ENCODE peak calls at places on chromosomes 3 and 15, in nine cellular contexts. One of them, this sample, is unnamed.

GRCh38 chr15:69524850-69525249 is 72.2 kb downstream of the RPLP1 start:
- DNase-seq in tibial nerve: no peak
- DNase-seq in endothelial cell of umbilical vein: no peak
- DNase-seq in keratinocyte: no peak
- DNase-seq in uterus: no peak
- DNase-seq in pancreas: no peak
- DNase-seq in esophagus muscularis mucosa: no peak
- DNase-seq in astrocyte of the spinal cord: no peak
- DNase-seq in Calu3: no peak
- DNase-seq in this sample: no peak

GRCh38 chr15:84953136-84953535 is 28.5 kb upstream of the PDE8A start:
- DNase-seq in astrocyte of the spinal cord: no peak
- DNase-seq in endothelial cell of umbilical vein: no peak
- DNase-seq in uterus: no peak
- DNase-seq in esophagus muscularis mucosa: no peak
- DNase-seq in Calu3: no peak
- DNase-seq in keratinocyte: no peak
- DNase-seq in pancreas: no peak
- DNase-seq in tibial nerve: no peak
- DNase-seq in this sample: no peak

GRCh38 chr3:126983653-126984390 is 907 bp downstream of the PLXNA1 start:
- DNase-seq in tibial nerve: no peak
- DNase-seq in endothelial cell of umbilical vein: no peak
- DNase-seq in Calu3: peak
- DNase-seq in esophagus muscularis mucosa: no peak
- DNase-seq in keratinocyte: no peak
- DNase-seq in uterus: peak
- DNase-seq in pancreas: peak
- DNase-seq in astrocyte of the spinal cord: peak
- DNase-seq in this sample: peak

GRCh38 chr3:62184559-62184958 is 188.8 kb downstream of the FEZF2 start:
- DNase-seq in esophagus muscularis mucosa: no peak
- DNase-seq in tibial nerve: peak
- DNase-seq in endothelial cell of umbilical vein: no peak
- DNase-seq in pancreas: no peak
- DNase-seq in astrocyte of the spinal cord: no peak
- DNase-seq in keratinocyte: no peak
- DNase-seq in Calu3: no peak
- DNase-seq in uterus: no peak
- DNase-seq in this sample: no peak

GRCh38 chr3:148922467-148922866 is 57.4 kb downstream of the CPA3 start:
- DNase-seq in tibial nerve: no peak
- DNase-seq in Calu3: no peak
- DNase-seq in astrocyte of the spinal cord: no peak
- DNase-seq in endothelial cell of umbilical vein: no peak
- DNase-seq in keratinocyte: no peak
- DNase-seq in pancreas: no peak
- DNase-seq in esophagus muscularis mucosa: no peak
- DNase-seq in uterus: no peak
- DNase-seq in this sample: no peak

GRCh38 chr15:80710635-80711553 is 15.8 kb downstream of the ABHD17C start:
- DNase-seq in keratinocyte: peak
- DNase-seq in tibial nerve: no peak
- DNase-seq in esophagus muscularis mucosa: no peak
- DNase-seq in Calu3: no peak
- DNase-seq in uterus: no peak
- DNase-seq in astrocyte of the spinal cord: peak
- DNase-seq in pancreas: no peak
- DNase-seq in endothelial cell of umbilical vein: no peak
- DNase-seq in this sample: peak

GRCh38 chr3:57910988-57911387 is 97.2 kb upstream of the FLNB start:
- DNase-seq in endothelial cell of umbilical vein: peak
- DNase-seq in pancreas: no peak
- DNase-seq in tibial nerve: no peak
- DNase-seq in astrocyte of the spinal cord: no peak
- DNase-seq in Calu3: peak
- DNase-seq in esophagus muscularis mucosa: no peak
- DNase-seq in keratinocyte: no peak
- DNase-seq in uterus: no peak
- DNase-seq in this sample: no peak

GRCh38 chr3:146589899-146590508 is 15.1 kb downstream of the PLSCR5 start:
- DNase-seq in Calu3: peak
- DNase-seq in esophagus muscularis mucosa: no peak
- DNase-seq in uterus: no peak
- DNase-seq in keratinocyte: no peak
- DNase-seq in pancreas: no peak
- DNase-seq in tibial nerve: no peak
- DNase-seq in endothelial cell of umbilical vein: peak
- DNase-seq in astrocyte of the spinal cord: peak
- DNase-seq in this sample: peak

GRCh38 chr3:56806407-56806806 is 4.7 kb upstream of the ARHGEF3 start:
- DNase-seq in endothelial cell of umbilical vein: no peak
- DNase-seq in esophagus muscularis mucosa: no peak
- DNase-seq in keratinocyte: no peak
- DNase-seq in uterus: no peak
- DNase-seq in astrocyte of the spinal cord: no peak
- DNase-seq in pancreas: no peak
- DNase-seq in Calu3: no peak
- DNase-seq in tibial nerve: no peak
- DNase-seq in this sample: no peak

GRCh38 chr3:189995129-189995528 is 125.6 kb downstream of the P3H2 start:
- DNase-seq in pancreas: no peak
- DNase-seq in tibial nerve: no peak
- DNase-seq in esophagus muscularis mucosa: no peak
- DNase-seq in astrocyte of the spinal cord: peak
- DNase-seq in endothelial cell of umbilical vein: no peak
- DNase-seq in uterus: no peak
- DNase-seq in Calu3: no peak
- DNase-seq in keratinocyte: no peak
- DNase-seq in this sample: no peak

GRCh38 chr15:94105760-94106159 is 125.6 kb upstream of the MCTP2 start:
- DNase-seq in endothelial cell of umbilical vein: no peak
- DNase-seq in esophagus muscularis mucosa: peak
- DNase-seq in astrocyte of the spinal cord: no peak
- DNase-seq in uterus: no peak
- DNase-seq in Calu3: no peak
- DNase-seq in keratinocyte: no peak
- DNase-seq in pancreas: no peak
- DNase-seq in tibial nerve: no peak
- DNase-seq in this sample: no peak

GRCh38 chr15:55628369-55628730 is 40.2 kb upstream of the PYGO1 start:
- DNase-seq in keratinocyte: no peak
- DNase-seq in endothelial cell of umbilical vein: no peak
- DNase-seq in Calu3: no peak
- DNase-seq in astrocyte of the spinal cord: no peak
- DNase-seq in esophagus muscularis mucosa: no peak
- DNase-seq in tibial nerve: no peak
- DNase-seq in uterus: no peak
- DNase-seq in pancreas: no peak
- DNase-seq in this sample: no peak

GRCh38 chr15:40338921-40339620 is 1.7 kb downstream of the CCDC9B start:
- DNase-seq in pancreas: peak
- DNase-seq in esophagus muscularis mucosa: no peak
- DNase-seq in tibial nerve: no peak
- DNase-seq in uterus: peak
- DNase-seq in Calu3: peak
- DNase-seq in astrocyte of the spinal cord: peak
- DNase-seq in keratinocyte: peak
- DNase-seq in endothelial cell of umbilical vein: peak
- DNase-seq in this sample: no peak

GRCh38 chr15:40340038-40340739 is 550 bp downstream of the CCDC9B start:
- DNase-seq in esophagus muscularis mucosa: no peak
- DNase-seq in astrocyte of the spinal cord: peak
- DNase-seq in endothelial cell of umbilical vein: peak
- DNase-seq in Calu3: peak
- DNase-seq in pancreas: peak
- DNase-seq in keratinocyte: no peak
- DNase-seq in tibial nerve: no peak
- DNase-seq in uterus: peak
- DNase-seq in this sample: no peak

GRCh38 chr15:40340740-40341400 is at the start of gene CCDC9B:
- DNase-seq in esophagus muscularis mucosa: peak
- DNase-seq in Calu3: peak
- DNase-seq in uterus: peak
- DNase-seq in endothelial cell of umbilical vein: peak
- DNase-seq in tibial nerve: peak
- DNase-seq in keratinocyte: no peak
- DNase-seq in astrocyte of the spinal cord: peak
- DNase-seq in pancreas: peak
- DNase-seq in this sample: no peak

GRCh38 chr15:40338041-40338657 is 2.6 kb downstream of the CCDC9B start:
- DNase-seq in uterus: peak
- DNase-seq in astrocyte of the spinal cord: peak
- DNase-seq in Calu3: peak
- DNase-seq in tibial nerve: no peak
- DNase-seq in esophagus muscularis mucosa: no peak
- DNase-seq in endothelial cell of umbilical vein: peak
- DNase-seq in keratinocyte: no peak
- DNase-seq in pancreas: peak
- DNase-seq in this sample: peak

GRCh38 chr15:40339621-40339945 is 1.2 kb downstream of the CCDC9B start:
- DNase-seq in uterus: no peak
- DNase-seq in Calu3: no peak
- DNase-seq in esophagus muscularis mucosa: no peak
- DNase-seq in pancreas: no peak
- DNase-seq in tibial nerve: no peak
- DNase-seq in endothelial cell of umbilical vein: no peak
- DNase-seq in astrocyte of the spinal cord: no peak
- DNase-seq in keratinocyte: no peak
- DNase-seq in this sample: no peak
- TF ChIP-seq CTCF in uterus: no peak
- TF ChIP-seq CTCF in Calu3: no peak
- TF ChIP-seq CTCF in esophagus muscularis mucosa: no peak
- TF ChIP-seq CTCF in pancreas: no peak
- TF ChIP-seq CTCF in tibial nerve: no peak
- TF ChIP-seq CTCF in endothelial cell of umbilical vein: no peak
- TF ChIP-seq CTCF in astrocyte of the spinal cord: peak
- TF ChIP-seq CTCF in keratinocyte: no peak
- TF ChIP-seq CTCF in this sample: no peak

GRCh38 chr15:98649621-98649995 is 1.3 kb downstream of the IGF1R start:
- DNase-seq in keratinocyte: no peak
- DNase-seq in Calu3: peak
- DNase-seq in pancreas: peak
- DNase-seq in endothelial cell of umbilical vein: peak
- DNase-seq in esophagus muscularis mucosa: no peak
- DNase-seq in uterus: peak
- DNase-seq in astrocyte of the spinal cord: no peak
- DNase-seq in tibial nerve: no peak
- DNase-seq in this sample: peak
- TF ChIP-seq CTCF in keratinocyte: no peak
- TF ChIP-seq CTCF in Calu3: no peak
- TF ChIP-seq CTCF in pancreas: no peak
- TF ChIP-seq CTCF in endothelial cell of umbilical vein: no peak
- TF ChIP-seq CTCF in esophagus muscularis mucosa: peak
- TF ChIP-seq CTCF in uterus: no peak
- TF ChIP-seq CTCF in astrocyte of the spinal cord: peak
- TF ChIP-seq CTCF in tibial nerve: peak
- TF ChIP-seq CTCF in this sample: no peak

GRCh38 chr3:4674216-4674615 is 181.1 kb downstream of the ITPR1 start:
- DNase-seq in pancreas: no peak
- DNase-seq in esophagus muscularis mucosa: no peak
- DNase-seq in keratinocyte: no peak
- DNase-seq in Calu3: no peak
- DNase-seq in astrocyte of the spinal cord: peak
- DNase-seq in uterus: no peak
- DNase-seq in tibial nerve: no peak
- DNase-seq in endothelial cell of umbilical vein: no peak
- DNase-seq in this sample: no peak

GRCh38 chr3:4672727-4673126 is 179.6 kb downstream of the ITPR1 start:
- DNase-seq in pancreas: no peak
- DNase-seq in esophagus muscularis mucosa: no peak
- DNase-seq in keratinocyte: no peak
- DNase-seq in endothelial cell of umbilical vein: no peak
- DNase-seq in Calu3: no peak
- DNase-seq in uterus: no peak
- DNase-seq in astrocyte of the spinal cord: no peak
- DNase-seq in tibial nerve: no peak
- DNase-seq in this sample: no peak

GRCh38 chr3:4665197-4665596 is 172.0 kb downstream of the ITPR1 start:
- DNase-seq in Calu3: no peak
- DNase-seq in astrocyte of the spinal cord: peak
- DNase-seq in uterus: no peak
- DNase-seq in tibial nerve: no peak
- DNase-seq in esophagus muscularis mucosa: no peak
- DNase-seq in keratinocyte: no peak
- DNase-seq in pancreas: no peak
- DNase-seq in endothelial cell of umbilical vein: no peak
- DNase-seq in this sample: no peak

GRCh38 chr3:4666078-4666477 is 172.9 kb downstream of the ITPR1 start:
- DNase-seq in esophagus muscularis mucosa: no peak
- DNase-seq in pancreas: no peak
- DNase-seq in endothelial cell of umbilical vein: no peak
- DNase-seq in astrocyte of the spinal cord: no peak
- DNase-seq in uterus: no peak
- DNase-seq in tibial nerve: no peak
- DNase-seq in keratinocyte: no peak
- DNase-seq in Calu3: no peak
- DNase-seq in this sample: no peak

DNA sequence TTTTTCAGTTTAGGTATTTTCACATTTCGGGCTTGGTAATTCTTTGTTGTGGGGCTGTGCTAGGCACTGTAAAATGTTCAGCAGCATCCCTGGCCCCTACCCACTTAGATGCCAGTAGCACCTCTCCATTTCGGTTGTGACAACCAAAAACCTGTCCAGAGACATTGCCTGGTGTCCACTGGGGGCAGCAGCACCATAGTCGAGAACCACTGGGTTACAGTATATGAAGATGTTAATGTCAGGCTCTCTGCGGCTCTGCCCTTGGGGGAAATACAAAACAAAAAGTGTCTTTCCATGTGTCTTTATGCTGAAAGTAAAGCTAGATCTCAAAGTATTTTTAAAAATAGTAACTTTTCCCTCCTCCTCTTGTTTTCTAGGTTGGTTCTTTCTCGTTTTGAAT is 177.2 kb downstream of the ITPR1 start:
- DNase-seq in tibial nerve: no peak
- DNase-seq in astrocyte of the spinal cord: no peak
- DNase-seq in uterus: no peak
- DNase-seq in endothelial cell of umbilical vein: no peak
- DNase-seq in esophagus muscularis mucosa: no peak
- DNase-seq in keratinocyte: no peak
- DNase-seq in Calu3: no peak
- DNase-seq in pancreas: no peak
- DNase-seq in this sample: peak
- TF ChIP-seq CTCF in tibial nerve: peak
- TF ChIP-seq CTCF in astrocyte of the spinal cord: peak
- TF ChIP-seq CTCF in uterus: no peak
- TF ChIP-seq CTCF in endothelial cell of umbilical vein: peak
- TF ChIP-seq CTCF in esophagus muscularis mucosa: peak
- TF ChIP-seq CTCF in keratinocyte: peak
- TF ChIP-seq CTCF in Calu3: no peak
- TF ChIP-seq CTCF in pancreas: no peak
- TF ChIP-seq CTCF in this sample: no peak

DNA sequence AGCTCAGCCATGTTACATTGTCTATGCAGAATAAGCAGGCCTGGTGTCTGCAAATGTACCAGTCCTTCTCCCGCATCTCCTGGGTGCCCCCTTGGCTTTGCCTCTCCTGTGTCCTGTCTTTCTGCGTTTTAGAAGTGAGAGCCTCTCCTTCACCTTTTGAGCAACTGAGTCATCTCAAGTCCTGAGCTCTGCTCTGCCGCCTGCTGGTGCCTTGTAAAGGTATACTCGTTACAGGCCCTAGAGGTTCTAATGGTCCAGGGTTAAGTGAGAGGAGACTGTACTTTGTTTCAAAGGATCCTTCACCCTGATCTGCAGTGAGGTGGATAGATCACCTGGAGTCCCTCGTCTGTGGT is 12.6 kb downstream of the GHRL start:
- DNase-seq in tibial nerve: no peak
- DNase-seq in esophagus muscularis mucosa: no peak
- DNase-seq in keratinocyte: no peak
- DNase-seq in uterus: no peak
- DNase-seq in pancreas: no peak
- DNase-seq in astrocyte of the spinal cord: no peak
- DNase-seq in Calu3: no peak
- DNase-seq in endothelial cell of umbilical vein: no peak
- DNase-seq in this sample: no peak
- TF ChIP-seq CTCF in tibial nerve: no peak
- TF ChIP-seq CTCF in esophagus muscularis mucosa: no peak
- TF ChIP-seq CTCF in keratinocyte: peak
- TF ChIP-seq CTCF in uterus: no peak
- TF ChIP-seq CTCF in pancreas: no peak
- TF ChIP-seq CTCF in astrocyte of the spinal cord: peak
- TF ChIP-seq CTCF in Calu3: no peak
- TF ChIP-seq CTCF in endothelial cell of umbilical vein: no peak
- TF ChIP-seq CTCF in this sample: no peak